ENCODE peak calls at places on chromosomes 11 and 22, in four cellular contexts. H is Caco-2, Z is adipocyte, A is uterus. Y is an unnamed sample.
A peak's percentile ranks its signal among the peaks of the same experiment; 100 is the strongest.

GRCh38 chr11:17012179-17012578 is 2.0 kb downstream of the PLEKHA7 start:
- DNase-seq in H (no peak), Z (no peak), A (no peak), Y (no peak)

GRCh38 chr11:25860677-25861445 is 471.1 kb upstream of the ANO3 start:
- DNase-seq in H (no peak), Z (peak; percentile 78), A (no peak), Y (no peak)

GRCh38 chr11:10785146-10785474 is 23.6 kb downstream of the EIF4G2 start:
- DNase-seq in H (no peak), Z (no peak), A (no peak), Y (no peak)

GRCh38 chr11:66595245-66595904 is 2.4 kb downstream of the CCS start:
- DNase-seq in H (no peak), Z (no peak), A (no peak), Y (peak; percentile 67)

GRCh38 chr11:79150966-79151365 is 289.9 kb downstream of the TENM4 start:
- DNase-seq in H (no peak), Z (no peak), A (no peak), Y (no peak)

GRCh38 chr11:10899542-10899830 is 41.6 kb upstream of the ZBED5 start:
- DNase-seq in H (peak; percentile 74), Z (no peak), A (peak; percentile 73), Y (peak; percentile 79)

GRCh38 chr22:47395481-47395880 is 633.0 kb downstream of the TBC1D22A start:
- DNase-seq in H (no peak), Z (no peak), A (no peak), Y (no peak)

GRCh38 chr22:43446037-43446803 is 34.4 kb downstream of the MPPED1 start:
- DNase-seq in H (peak; percentile 13), Z (no peak), A (peak; percentile 7), Y (no peak)

GRCh38 chr11:120205596-120206161 is 5.2 kb upstream of the OAF start:
- DNase-seq in H (no peak), Z (peak; percentile 54), A (no peak), Y (no peak)

GRCh38 chr11:10902301-10902700 is 44.4 kb upstream of the ZBED5 start:
- DNase-seq in H (no peak), Z (no peak), A (no peak), Y (no peak)

GRCh38 chr11:69430566-69430965 is 50.9 kb upstream of the LINC01488 start:
- DNase-seq in H (no peak), Z (peak; percentile 47), A (no peak), Y (no peak)

GRCh38 chr11:47083913-47084312 is 92.8 kb downstream of the ARFGAP2 start:
- DNase-seq in H (no peak), Z (peak; percentile 42), A (no peak), Y (no peak)

GRCh38 chr11:62133328-62134065 is 9.7 kb downstream of the INCENP start:
- DNase-seq in H (no peak), Z (no peak), A (no peak), Y (peak; percentile 49)

GRCh38 chr11:2998073-2998850 is 6.1 kb upstream of the NAP1L4 start:
- DNase-seq in H (no peak), Z (no peak), A (no peak), Y (no peak)

GRCh38 chr11:1119282-1120146 is 38.2 kb upstream of the MUC5AC start:
- DNase-seq in H (peak; percentile 26), Z (no peak), A (no peak), Y (no peak)

GRCh38 chr11:117144477-117145392 is 648 bp downstream of the PAFAH1B2 start:
- DNase-seq in H (peak; percentile 64), Z (peak; percentile 85), A (peak; percentile 59), Y (peak; percentile 39)

GRCh38 chr11:46120361-46120710 is 918 bp downstream of the PHF21A start:
- DNase-seq in H (no peak), Z (peak; percentile 53), A (peak; percentile 40), Y (no peak)

GRCh38 chr11:58968251-58968711 is 29.0 kb downstream of the GLYATL1 start:
- DNase-seq in H (no peak), Z (peak; percentile 16), A (no peak), Y (no peak)

GRCh38 chr11:130315354-130315970 is 745 bp upstream of the ZBTB44 start:
- DNase-seq in H (no peak), Z (no peak), A (peak; percentile 28), Y (no peak)

GRCh38 chr11:61004841-61005240 is 33.4 kb downstream of the CD6 start:
- DNase-seq in H (no peak), Z (no peak), A (no peak), Y (no peak)

GRCh38 chr22:18133452-18133851 is 16.5 kb upstream of the USP18 start:
- DNase-seq in H (no peak), Z (peak; percentile 60), A (no peak), Y (no peak)

GRCh38 chr11:62669420-62670161 is 1.9 kb upstream of the UQCC3 start:
- DNase-seq in H (no peak), Z (no peak), A (no peak), Y (no peak)

GRCh38 chr11:86919557-86920210 is 35.5 kb downstream of the FZD4 start:
- DNase-seq in H (peak; percentile 60), Z (peak; percentile 92), A (no peak), Y (no peak)

GRCh38 chr22:20554824-20555223 is 47.4 kb downstream of the MED15 start:
- DNase-seq in H (no peak), Z (no peak), A (peak; percentile 14), Y (no peak)

GRCh38 chr11:131033151-131033651 is 116.9 kb upstream of the SNX19 start:
- DNase-seq in H (peak; percentile 69), Z (peak; percentile 77), A (no peak), Y (no peak)

GRCh38 chr11:130765951-130766649 is 150.2 kb downstream of the SNX19 start:
- DNase-seq in H (no peak), Z (peak; percentile 79), A (no peak), Y (no peak)

GRCh38 chr11:94884322-94884721 is 89.0 kb downstream of the CWC15 start:
- DNase-seq in H (no peak), Z (no peak), A (no peak), Y (no peak)

GRCh38 chr11:73240190-73240781 is 22.2 kb downstream of the P2RY2 start:
- DNase-seq in H (peak; percentile 35), Z (peak; percentile 45), A (peak; percentile 30), Y (peak; percentile 91)

GRCh38 chr11:120880791-120881190 is 143.1 kb upstream of the TBCEL start:
- DNase-seq in H (no peak), Z (no peak), A (no peak), Y (no peak)

GRCh38 chr11:68380786-68381622 is 68.6 kb downstream of the LRP5 start:
- DNase-seq in H (no peak), Z (peak; percentile 39), A (no peak), Y (no peak)

GRCh38 chr11:96197801-96198465 is 145.1 kb downstream of the MAML2 start:
- DNase-seq in H (no peak), Z (no peak), A (no peak), Y (no peak)

GRCh38 chr11:96199563-96200025 is 143.4 kb downstream of the MAML2 start:
- DNase-seq in H (no peak), Z (peak; percentile 33), A (no peak), Y (no peak)

GRCh38 chr11:96197221-96197620 is 145.8 kb downstream of the MAML2 start:
- DNase-seq in H (no peak), Z (peak; percentile 45), A (no peak), Y (no peak)

GRCh38 chr11:96200243-96200642 is 142.8 kb downstream of the MAML2 start:
- DNase-seq in H (no peak), Z (peak; percentile 94), A (no peak), Y (no peak)

DNA sequence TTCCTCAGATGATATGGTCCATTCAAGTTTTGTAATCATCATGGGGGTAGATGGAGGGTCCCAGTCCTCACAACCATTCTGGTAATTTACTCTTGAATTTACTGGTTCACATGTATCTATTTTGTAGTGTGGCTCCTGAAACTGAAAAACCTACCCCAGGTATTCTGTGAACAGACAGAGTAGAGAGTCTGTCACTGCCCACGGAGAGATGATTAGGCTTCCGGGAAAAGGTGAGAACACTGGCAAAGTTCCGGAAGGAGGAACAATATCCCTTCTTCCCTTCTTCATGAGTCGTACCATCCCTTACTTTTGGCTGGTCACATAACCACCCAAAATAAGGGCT is 144.6 kb downstream of the MAML2 start:
- DNase-seq in H (no peak), Z (no peak), A (no peak), Y (no peak)
- H3K4me1 ChIP-seq in H (peaks cover 30% of the 10 kb centered on the region), Z (peaks cover 41% of the 10 kb centered on the region), A (no peaks in the 10 kb centered on the region), Y (peaks cover 4% of the 10 kb centered on the region)

GRCh38 chr11:83156996-83157754 is at the start of gene PCF11:
- DNase-seq in H (no peak), Z (peak; percentile 100), A (no peak), Y (no peak)
- H3K4me1 ChIP-seq in H (peaks cover 18% of the 10 kb centered on the region), Z (peaks cover 19% of the 10 kb centered on the region), A (no peaks in the 10 kb centered on the region), Y (peaks cover 8% of the 10 kb centered on the region)

DNA sequence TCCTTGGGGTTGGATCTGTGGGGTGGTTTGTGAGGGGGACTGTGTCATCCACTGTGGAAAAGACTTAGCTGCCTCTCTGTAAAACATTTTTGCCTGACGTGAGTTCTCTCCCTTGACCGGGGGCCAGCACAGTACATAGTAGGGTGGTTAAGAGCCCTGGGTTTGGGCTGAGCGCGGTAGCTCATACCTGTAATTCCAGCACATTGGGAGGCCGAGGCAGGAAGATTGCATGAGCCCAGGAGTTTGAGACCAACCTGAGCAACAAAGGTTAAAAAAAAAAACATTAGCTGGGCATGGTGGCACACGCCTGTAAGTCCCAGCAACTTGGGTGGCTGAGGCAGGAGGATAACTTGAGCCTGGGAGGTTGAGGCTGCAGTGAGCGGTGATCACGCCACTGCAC is 74.7 kb upstream of the WNT7B start:
- DNase-seq in H (peak; percentile 17), Z (no peak), A (no peak), Y (peak; percentile 48)
- H3K4me1 ChIP-seq in H (no peaks in the 10 kb centered on the region), Z (peaks cover 67% of the 10 kb centered on the region), A (peaks cover 13% of the 10 kb centered on the region), Y (peaks cover 28% of the 10 kb centered on the region)

GRCh38 chr11:75323609-75324008 is 27.9 kb downstream of the ARRB1 start:
- DNase-seq in H (peak; percentile 78), Z (no peak), A (no peak), Y (no peak)

GRCh38 chr11:75326439-75326810 is 25.0 kb downstream of the ARRB1 start:
- DNase-seq in H (no peak), Z (no peak), A (no peak), Y (no peak)

GRCh38 chr11:75324189-75324588 is 27.3 kb downstream of the ARRB1 start:
- DNase-seq in H (no peak), Z (no peak), A (no peak), Y (no peak)

GRCh38 chr11:75324740-75325139 is 26.7 kb downstream of the ARRB1 start:
- DNase-seq in H (no peak), Z (no peak), A (no peak), Y (no peak)

GRCh38 chr11:75325713-75326438 is 25.6 kb downstream of the ARRB1 start:
- DNase-seq in H (no peak), Z (peak; percentile 83), A (peak; percentile 68), Y (peak; percentile 81)
- H3K4me1 ChIP-seq in H (peaks cover 40% of the 10 kb centered on the region), Z (peaks cover 18% of the 10 kb centered on the region), A (peaks cover 11% of the 10 kb centered on the region), Y (peaks cover 4% of the 10 kb centered on the region)

GRCh38 chr11:134270250-134270714 is 5.9 kb upstream of the GLB1L3 start:
- DNase-seq in H (no peak), Z (no peak), A (no peak), Y (no peak)
- H3K4me1 ChIP-seq in H (peaks cover 6% of the 10 kb centered on the region), Z (peaks cover 13% of the 10 kb centered on the region), A (no peaks in the 10 kb centered on the region), Y (no peaks in the 10 kb centered on the region)

GRCh38 chr11:103832762-103833161 is 203.7 kb upstream of the DDI1 start:
- DNase-seq in H (no peak), Z (no peak), A (no peak), Y (no peak)
- H3K4me1 ChIP-seq in H (no peaks in the 10 kb centered on the region), Z (peaks cover 16% of the 10 kb centered on the region), A (no peaks in the 10 kb centered on the region), Y (no peaks in the 10 kb centered on the region)

Y was measured in ascending aorta.